ENCODE peak calls at places on chromosomes 1 and 21, in ten cellular contexts. C is KG1; U is kidney glomerular epithelial cell; B is NCI-H1105; Y is A673; O is activated T-cell treated with anti-CD3 and anti-CD28 coated beads, Interleukin-2, amount 50 U/mL, for 72 hours; T is activated CD4-positive, alpha-beta T cell treated with anti-CD3 and anti-CD28 coated beads, Interleukin-2, amount 50 U/mL, for 1 hour; P is hypothalamus; X is NCI-H1417; W is NCI-H1092. H is an unnamed sample.
A peak's percentile ranks its signal among the peaks of the same experiment; 100 is the strongest.

GRCh38 chr1:3968851-3969250 is 68.8 kb upstream of the C1orf174 start:
- DNase-seq in Y (no peak), O (no peak), X (no peak), T (no peak), P (no peak), W (no peak), C (no peak), U (no peak), B (no peak), H (no peak)

GRCh38 chr1:245277276-245277675 is 122.5 kb downstream of the KIF26B start:
- DNase-seq in P (no peak), W (peak; percentile 33), B (no peak), O (no peak), U (no peak), X (no peak), C (no peak), T (no peak), Y (no peak), H (no peak)

GRCh38 chr1:205580140-205580922 is 51.5 kb downstream of the ELK4 start:
- DNase-seq in W (no peak), O (no peak), B (no peak), P (no peak), U (no peak), X (no peak), Y (no peak), T (no peak), C (no peak), H (no peak)

GRCh38 chr1:84973493-84974334 is 23.2 kb downstream of the MCOLN2 start:
- DNase-seq in W (no peak), X (no peak), T (no peak), C (no peak), Y (peak; percentile 15), P (no peak), B (no peak), O (no peak), U (no peak), H (no peak)

GRCh38 chr1:60765204-60765603 is 317.2 kb upstream of the NFIA start:
- DNase-seq in O (peak; percentile 7), T (no peak), B (peak; percentile 15), W (peak; percentile 30), P (no peak), C (peak; percentile 18), U (peak; percentile 20), X (peak; percentile 19), Y (peak; percentile 52), H (peak; percentile 45)

GRCh38 chr21:14243461-14243860 is 27.5 kb downstream of the RBM11 start:
- DNase-seq in T (no peak), C (no peak), W (no peak), X (no peak), U (no peak), P (no peak), O (no peak), B (no peak), Y (peak; percentile 54), H (no peak)

GRCh38 chr1:38577937-38578443 is 281.6 kb downstream of the RRAGC start:
- DNase-seq in U (no peak), C (no peak), W (no peak), X (no peak), O (no peak), B (no peak), T (no peak), P (no peak), Y (no peak), H (no peak)

GRCh38 chr1:7630378-7630777 is 140.7 kb upstream of the VAMP3 start:
- DNase-seq in O (no peak), T (no peak), Y (no peak), B (peak; percentile 66), W (peak; percentile 43), U (no peak), P (no peak), C (no peak), X (peak; percentile 64), H (no peak)

GRCh38 chr21:35940074-35940927 is 120.0 kb downstream of the SETD4 start:
- DNase-seq in U (peak; percentile 59), C (peak; percentile 30), T (no peak), X (peak; percentile 71), P (no peak), W (peak; percentile 81), B (peak; percentile 72), O (peak; percentile 12), Y (peak; percentile 81), H (peak; percentile 14)

GRCh38 chr1:44707112-44707881 is 23.7 kb downstream of the RNU5D-1 start:
- DNase-seq in O (no peak), W (no peak), Y (no peak), B (no peak), U (peak; percentile 96), X (no peak), T (no peak), P (no peak), C (no peak), H (no peak)

GRCh38 chr1:164092603-164093353 is 466.2 kb upstream of the PBX1 start:
- DNase-seq in B (no peak), P (no peak), U (no peak), X (no peak), W (no peak), Y (peak; percentile 39), O (peak; percentile 2), C (no peak), T (no peak), H (no peak)

H was measured in head of caudate nucleus.